ENCODE peak calls at places on chromosomes 3 and 15, in ten cellular contexts. K, J, P, D, N, W, C, I, A and S are unnamed samples. For H3K27me3 and H3K36me3, the result is how much of the 10 kb centered on the place peaks cover.

GRCh38 chr15:65095011-65095746 is 18.6 kb downstream of the KBTBD13 start:
- DNase-seq in I (no peak), K (no peak), P (no peak), W (no peak), N (no peak), D (no peak), A (no peak), C (no peak), J (no peak), S (no peak)

GRCh38 chr15:99613481-99613880 is 47.7 kb downstream of the MEF2A start:
- DNase-seq in D (no peak), A (no peak), K (no peak), W (no peak), P (no peak), J (no peak), C (no peak), I (no peak), N (no peak), S (no peak)

GRCh38 chr3:114848087-114848486 is 299.0 kb downstream of the ZBTB20 start:
- DNase-seq in D (no peak), I (no peak), N (no peak), K (no peak), P (no peak), C (no peak), W (no peak), J (no peak), A (no peak), S (no peak)

GRCh38 chr3:7577513-7577912 is 716.6 kb downstream of the GRM7 start:
- DNase-seq in J (no peak), C (no peak), W (no peak), D (no peak), K (no peak), N (no peak), P (no peak), I (no peak), A (no peak), S (no peak)

GRCh38 chr3:148400754-148401153 is 296.9 kb upstream of the AGTR1 start:
- DNase-seq in I (peak), K (no peak), W (no peak), C (no peak), P (no peak), N (no peak), D (no peak), J (no peak), A (no peak), S (no peak)

GRCh38 chr15:56286213-56286612 is 42.5 kb upstream of the RFX7 start:
- DNase-seq in P (no peak), D (no peak), K (no peak), N (no peak), I (no peak), W (no peak), C (peak), A (no peak), J (no peak), S (no peak)

GRCh38 chr3:56693750-56694149 is 10.7 kb upstream of the TASOR start:
- DNase-seq in D (no peak), W (no peak), J (no peak), C (no peak), I (no peak), P (no peak), N (peak), K (peak), A (no peak), S (no peak)

GRCh38 chr15:74396445-74397238 is 29.2 kb upstream of the CYP11A1 start:
- DNase-seq in C (no peak), A (no peak), I (no peak), W (no peak), J (peak), N (no peak), D (peak), P (no peak), K (no peak), S (peak)

GRCh38 chr15:25268166-25268565 is 170.7 kb downstream of the UBE3A start:
- DNase-seq in K (no peak), P (no peak), A (no peak), C (peak), I (no peak), N (no peak), J (no peak), W (no peak), D (no peak), S (no peak)

GRCh38 chr15:39270221-39270835 is 310.6 kb upstream of the THBS1 start:
- DNase-seq in W (no peak), C (no peak), P (no peak), N (no peak), D (no peak), I (peak), A (no peak), J (no peak), K (no peak), S (no peak)

GRCh38 chr15:25240461-25241021 is 198.3 kb downstream of the UBE3A start:
- DNase-seq in K (peak), D (no peak), P (no peak), W (no peak), N (no peak), J (no peak), C (no peak), I (no peak), A (no peak), S (no peak)

GRCh38 chr3:78988324-78988723 is 779.5 kb downstream of the ROBO1 start:
- DNase-seq in C (no peak), D (no peak), J (peak), K (no peak), N (no peak), P (no peak), A (no peak), I (peak), W (no peak), S (no peak)

GRCh38 chr3:100210777-100211145 is 50.0 kb upstream of the TBC1D23 start:
- DNase-seq in I (peak), A (no peak), N (no peak), J (peak), D (no peak), C (peak), P (peak), W (no peak), K (no peak), S (peak)

GRCh38 chr3:134956395-134956794 is 161.3 kb downstream of the EPHB1 start:
- DNase-seq in A (no peak), N (no peak), J (no peak), P (no peak), D (no peak), I (no peak), C (no peak), K (no peak), W (no peak), S (no peak)

GRCh38 chr3:96814581-96815567 is at the start of gene EPHA6:
- DNase-seq in W (no peak), K (no peak), J (peak), N (no peak), D (no peak), C (peak), I (peak), P (no peak), A (no peak), S (peak)

GRCh38 chr3:170077406-170077805 is 39.6 kb downstream of the GPR160 start:
- DNase-seq in I (no peak), P (no peak), C (no peak), N (no peak), K (no peak), J (no peak), W (no peak), A (no peak), D (no peak), S (no peak)

GRCh38 chr15:41870689-41871081 is 23.2 kb downstream of the SPTBN5 start:
- DNase-seq in W (peak), D (peak), I (peak), A (no peak), P (peak), K (no peak), C (no peak), J (peak), N (no peak), S (peak)

GRCh38 chr3:46693038-46693896 is at the start of gene ALS2CL:
- DNase-seq in I (peak), W (peak), K (peak), C (peak), N (no peak), A (no peak), J (peak), P (peak), D (peak), S (peak)

GRCh38 chr3:183812746-183813445 is 12.5 kb downstream of the MAP6D1 start:
- DNase-seq in J (no peak), I (no peak), K (no peak), N (no peak), D (no peak), P (no peak), C (no peak), W (no peak), A (no peak), S (no peak)

GRCh38 chr3:123790254-123791072 is 93.7 kb downstream of the MYLK start:
- DNase-seq in D (no peak), N (no peak), C (no peak), J (peak), I (peak), A (no peak), P (no peak), K (no peak), W (no peak), S (no peak)

GRCh38 chr15:42919794-42920280 is 741 bp downstream of the TTBK2 start:
- DNase-seq in A (no peak), W (no peak), J (peak), C (peak), D (no peak), K (no peak), I (peak), P (peak), N (peak), S (peak)

GRCh38 chr3:11212301-11212613 is 58.0 kb downstream of the HRH1 start:
- DNase-seq in P (no peak), W (no peak), D (no peak), K (no peak), C (no peak), J (peak), A (no peak), N (no peak), I (peak), S (no peak)

GRCh38 chr15:40279437-40280141 is 3.3 kb downstream of the ANKRD63 start:
- DNase-seq in I (peak), A (peak), C (peak), K (peak), D (peak), N (peak), W (peak), J (peak), P (peak), S (peak)

GRCh38 chr15:83943849-83944404 is 290.0 kb downstream of the ADAMTSL3 start:
- DNase-seq in J (peak), P (no peak), K (no peak), A (no peak), C (no peak), D (no peak), N (no peak), I (no peak), W (no peak), S (no peak)

GRCh38 chr3:128478576-128479506 is 12.2 kb upstream of the DNAJB8 start:
- DNase-seq in D (no peak), K (no peak), I (no peak), N (no peak), A (no peak), P (no peak), W (no peak), J (no peak), C (no peak), S (no peak)

GRCh38 chr3:128480278-128480677 is 12.7 kb downstream of the GATA2 start:
- DNase-seq in W (no peak), P (no peak), C (no peak), K (no peak), N (no peak), J (no peak), D (no peak), A (no peak), I (no peak), S (no peak)

GRCh38 chr3:128481438-128481942 is 11.5 kb downstream of the GATA2 start:
- DNase-seq in C (no peak), D (no peak), I (peak), P (no peak), J (no peak), K (peak), N (no peak), W (no peak), A (no peak), S (no peak)

GRCh38 chr3:128480717-128481437 is 12.1 kb downstream of the GATA2 start:
- DNase-seq in N (no peak), D (no peak), C (no peak), P (no peak), I (no peak), W (no peak), K (no peak), A (no peak), J (no peak), S (no peak)

DNA sequence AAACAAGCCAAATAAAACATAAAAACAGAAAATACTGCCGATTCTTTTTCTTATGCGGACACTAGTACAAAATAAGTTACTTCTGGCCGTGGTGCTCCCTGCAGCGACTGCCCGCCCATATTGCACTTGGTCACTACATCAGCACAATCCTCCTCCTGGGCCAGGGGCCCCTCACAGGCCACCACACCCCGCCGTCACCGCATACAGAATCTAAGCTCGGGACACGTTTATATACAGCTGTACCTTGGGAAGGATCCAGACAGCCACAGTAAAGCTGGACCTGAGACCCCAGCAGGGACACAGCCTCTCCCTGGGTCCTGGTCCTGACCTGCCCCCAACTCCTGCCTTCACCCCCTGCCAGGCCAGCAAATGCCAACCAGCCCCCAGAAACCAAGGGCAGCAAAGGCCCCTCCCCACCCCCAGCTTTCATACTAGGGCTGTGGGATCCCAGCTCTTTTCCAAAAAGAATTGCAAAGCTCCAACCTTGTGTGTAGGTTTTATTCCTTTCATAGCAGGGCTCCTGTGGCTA is 12.9 kb upstream of the DNAJB8 start:
- DNase-seq in P (no peak), C (no peak), W (no peak), A (no peak), D (no peak), N (no peak), I (no peak), K (no peak), J (no peak), S (no peak)
- H3K27me3 ChIP-seq in P (under half), C (half or more), W (under half), A (under half), D (under half), N (under half), I (half or more), K (half or more), J (under half), S (under half)

GRCh38 chr15:54289590-54290136 is 311.4 kb downstream of the UNC13C start:
- DNase-seq in A (no peak), N (no peak), I (no peak), J (no peak), P (no peak), W (no peak), D (no peak), K (no peak), C (no peak), S (no peak)
- H3K4me3 ChIP-seq in A (no peak), N (no peak), I (no peak), J (no peak), P (no peak), W (no peak), D (no peak), K (no peak), C (no peak), S (no peak)

DNA sequence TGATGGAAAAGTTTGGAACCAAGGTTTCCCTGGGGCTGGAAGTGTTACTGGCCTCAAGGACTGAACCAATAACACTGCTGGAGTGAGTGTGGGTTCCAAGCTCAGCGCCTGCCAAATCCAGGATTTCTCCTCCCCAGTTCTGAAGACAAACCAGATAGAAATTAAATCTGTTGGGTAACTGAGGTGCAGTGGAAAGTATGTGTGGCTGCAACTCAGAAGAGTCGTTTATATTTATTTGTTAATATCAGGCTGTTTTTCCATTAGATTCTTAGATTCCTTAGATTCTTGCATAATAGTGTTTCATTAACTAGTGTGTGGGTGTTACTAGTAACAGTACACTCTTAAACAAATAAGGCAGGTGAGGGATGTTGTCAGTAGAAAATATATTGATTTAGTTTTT is 66.4 kb upstream of the FNDC3B start:
- DNase-seq in P (no peak), D (no peak), C (no peak), J (peak), W (no peak), K (no peak), A (no peak), I (no peak), N (peak), S (peak)
- H3K36me3 ChIP-seq in P (under half), D (under half), C (under half), J (under half), W (under half), K (under half), A (under half), I (under half), N (under half), S (under half)

DNA sequence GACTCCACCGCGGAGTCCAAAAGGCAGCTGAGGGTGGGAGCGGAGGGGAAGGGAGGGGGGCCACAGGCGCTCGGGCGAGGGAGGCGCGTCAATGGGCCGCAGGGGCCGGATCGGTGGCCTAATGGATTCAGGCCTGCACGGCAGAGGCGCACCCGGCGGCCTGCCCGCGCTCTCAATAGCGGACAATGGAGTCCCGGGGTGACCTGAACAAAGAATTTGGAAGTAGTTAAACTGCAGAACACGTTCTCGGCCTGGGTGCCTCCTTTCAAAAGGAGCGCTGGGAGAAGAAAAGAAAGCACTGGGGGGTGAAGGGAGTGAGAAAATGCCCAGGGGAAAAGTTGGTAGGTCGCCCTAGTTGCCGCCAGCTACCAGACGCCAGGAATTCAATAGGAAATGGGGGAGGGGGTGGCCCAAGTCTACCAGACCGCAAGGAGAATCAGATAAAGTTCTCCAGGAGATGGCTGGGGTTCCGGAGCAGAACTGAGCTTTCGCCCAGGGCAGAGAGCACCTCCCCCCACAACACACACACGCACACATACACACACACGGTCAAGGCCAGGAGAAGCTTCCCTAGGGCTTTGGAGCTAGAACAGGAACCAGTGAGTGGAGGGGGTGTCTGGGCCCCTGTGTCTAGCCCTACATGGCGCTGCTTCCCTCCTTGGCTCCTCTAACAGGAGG is 25.8 kb upstream of the POLG start:
- DNase-seq in W (no peak), I (no peak), K (no peak), J (no peak), C (peak), A (no peak), P (no peak), D (no peak), N (no peak), S (no peak)
- H3K27me3 ChIP-seq in W (under half), I (half or more), K (half or more), J (half or more), C (half or more), A (half or more), P (half or more), D (under half), N (under half), S (half or more)

GRCh38 chr3:108134555-108134880 is 43.7 kb upstream of the CD47 start:
- DNase-seq in J (no peak), K (no peak), I (no peak), D (no peak), A (no peak), W (no peak), N (no peak), C (no peak), P (no peak), S (no peak)
- H3K4me3 ChIP-seq in J (no peak), K (no peak), I (no peak), D (peak), A (no peak), W (peak), N (no peak), C (no peak), P (no peak), S (no peak)